ENCODE peak calls at places on chromosomes 5 and 9, in seven cellular contexts. H is uterus, M is lower lobe of right lung, A is keratinocyte, B is suprapubic skin, G is upper lobe of right lung, K is cardiac muscle cell. C is an unnamed sample.

GRCh38 chr5:32089146-32090000 is 84.7 kb downstream of the GOLPH3 start:
- DNase-seq in H (no peak), M (no peak), A (no peak), B (peak; percentile 65), G (peak; percentile 57), K (no peak), C (no peak)

GRCh38 chr5:76439929-76440328 is 36.8 kb downstream of the IQGAP2 start:
- DNase-seq in H (no peak), M (no peak), A (no peak), B (no peak), G (no peak), K (no peak), C (no peak)

GRCh38 chr9:76810377-76810957 is 46.2 kb downstream of the PCA3 start:
- DNase-seq in H (no peak), M (no peak), A (peak; percentile 23), B (no peak), G (no peak), K (peak; percentile 65), C (peak; percentile 63)

GRCh38 chr5:142984016-142984415 is 213.8 kb downstream of the ARHGAP26 start:
- DNase-seq in H (no peak), M (no peak), A (no peak), B (no peak), G (no peak), K (no peak), C (no peak)

GRCh38 chr5:142807378-142807911 is 37.3 kb downstream of the ARHGAP26 start:
- DNase-seq in H (no peak), M (no peak), A (no peak), B (no peak), G (no peak), K (no peak), C (no peak)

GRCh38 chr5:150469718-150470470 is 20.4 kb upstream of the RPS14 start:
- DNase-seq in H (no peak), M (no peak), A (no peak), B (no peak), G (no peak), K (no peak), C (no peak)

GRCh38 chr5:135509995-135510394 is 25.8 kb downstream of the NEUROG1 start:
- DNase-seq in H (no peak), M (no peak), A (no peak), B (no peak), G (no peak), K (no peak), C (no peak)

GRCh38 chr9:72476617-72477375 is 44.6 kb upstream of the TMC1 start:
- DNase-seq in H (no peak), M (no peak), A (peak; percentile 92), B (no peak), G (no peak), K (no peak), C (no peak)

GRCh38 chr5:59798862-59799667 is 94.5 kb downstream of the PDE4D start:
- DNase-seq in H (no peak), M (no peak), A (no peak), B (no peak), G (no peak), K (no peak), C (no peak)

GRCh38 chr5:65151632-65152031 is 330.1 kb downstream of the ADAMTS6 start:
- DNase-seq in H (no peak), M (no peak), A (no peak), B (no peak), G (no peak), K (no peak), C (no peak)

GRCh38 chr9:16179566-16179965 is 626.7 kb downstream of the CCDC171 start:
- DNase-seq in H (no peak), M (no peak), A (no peak), B (no peak), G (no peak), K (no peak), C (no peak)

GRCh38 chr9:121313458-121314152 is 45.6 kb downstream of the GSN start:
- DNase-seq in H (peak; percentile 12), M (peak; percentile 36), A (no peak), B (no peak), G (peak; percentile 50), K (no peak), C (no peak)

GRCh38 chr9:77897292-77897691 is 134.3 kb downstream of the GNAQ start:
- DNase-seq in H (peak; percentile 20), M (no peak), A (no peak), B (no peak), G (no peak), K (no peak), C (no peak)

GRCh38 chr5:106306313-106307028 is 1364.3 kb downstream of the EFNA5 start:
- DNase-seq in H (no peak), M (no peak), A (no peak), B (no peak), G (no peak), K (no peak), C (no peak)

GRCh38 chr5:106311230-106311629 is 1359.5 kb downstream of the EFNA5 start:
- DNase-seq in H (no peak), M (no peak), A (no peak), B (no peak), G (no peak), K (no peak), C (no peak)

GRCh38 chr5:106303911-106304310 is 1366.8 kb downstream of the EFNA5 start:
- DNase-seq in H (no peak), M (no peak), A (no peak), B (no peak), G (no peak), K (no peak), C (no peak)

GRCh38 chr5:106312360-106312759 is 1358.4 kb downstream of the EFNA5 start:
- DNase-seq in H (no peak), M (no peak), A (no peak), B (no peak), G (no peak), K (no peak), C (no peak)

DNA sequence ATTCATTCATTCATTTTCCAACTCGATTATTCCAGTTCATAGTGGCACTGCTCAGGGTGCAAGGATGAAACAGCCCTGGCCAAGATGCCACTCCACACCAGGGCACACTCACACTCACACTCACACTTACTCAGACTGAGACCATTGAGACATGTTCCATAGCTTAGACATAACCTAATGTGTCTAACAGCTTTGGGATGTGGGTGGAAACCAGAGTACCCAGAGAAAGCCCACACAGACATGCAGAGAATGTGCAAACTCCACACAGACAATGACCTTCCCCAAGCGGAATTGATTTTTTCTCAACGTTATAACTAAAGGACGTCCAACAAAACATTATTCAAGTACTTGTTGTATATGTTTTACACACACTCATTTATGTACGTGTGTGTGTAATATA is 1363.5 kb downstream of the EFNA5 start:
- DNase-seq in H (no peak), M (no peak), A (no peak), B (no peak), G (no peak), K (no peak), C (no peak)
- H3K4me3 ChIP-seq in H (no peak overlapping the region), M (no peak overlapping the region), A (no peak overlapping the region), B (no peak overlapping the region), G (no peak overlapping the region), K (no peak overlapping the region), C (no peak overlapping the region)

DNA sequence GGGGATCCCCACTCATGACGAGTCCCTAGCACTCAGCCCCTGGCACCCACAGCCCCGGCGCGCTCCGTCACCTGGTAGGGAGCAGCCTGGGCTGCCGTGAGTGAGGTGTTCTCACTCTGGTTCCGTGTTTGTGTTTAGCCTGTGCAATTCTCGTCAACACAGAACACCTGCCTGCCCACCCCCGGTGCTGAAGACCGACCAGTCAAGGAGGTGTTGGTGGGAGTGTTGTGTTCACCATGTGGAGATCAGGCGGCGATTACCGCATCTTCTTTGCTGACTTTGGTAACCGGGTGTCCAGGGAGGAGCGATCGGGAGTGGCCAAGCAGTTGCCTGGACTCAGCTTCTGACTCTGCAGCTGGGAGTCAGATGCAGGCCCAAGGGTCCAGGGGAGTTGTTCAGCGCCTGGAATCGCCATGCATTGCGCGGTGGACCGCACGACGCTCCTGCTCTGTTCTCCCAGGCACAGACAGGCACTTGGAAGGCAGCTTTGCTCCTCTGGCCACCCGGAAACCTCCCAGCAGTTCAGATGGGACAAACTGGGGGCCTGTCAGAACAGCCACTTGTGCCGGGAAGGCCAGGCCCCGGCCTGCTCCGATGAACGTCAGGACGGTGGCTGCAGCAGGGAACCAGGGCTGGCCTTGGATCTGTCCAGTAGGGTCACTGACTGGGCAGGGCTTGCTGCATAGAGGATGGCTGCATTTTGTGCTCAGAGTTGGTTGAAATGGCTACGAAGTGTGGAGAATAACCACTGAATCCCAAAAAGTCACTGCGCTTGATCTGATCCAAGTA is 28.2 kb downstream of the EXOC3 start:
- DNase-seq in H (no peak), M (no peak), A (no peak), B (peak; percentile 68), G (peak; percentile 67), K (no peak), C (no peak)
- TF ChIP-seq CTCF in H (no peak), M (no peak), A (no peak), B (no peak), G (no peak), K (no peak), C (no peak)

GRCh38 chr5:174558190-174558589 is 166.2 kb upstream of the MSX2 start:
- DNase-seq in H (no peak), M (no peak), A (no peak), B (no peak), G (no peak), K (no peak), C (no peak)

GRCh38 chr5:174556756-174557155 is 167.6 kb upstream of the MSX2 start:
- DNase-seq in H (no peak), M (no peak), A (no peak), B (peak; percentile 21), G (no peak), K (no peak), C (no peak)

GRCh38 chr5:174560861-174561260 is 163.5 kb upstream of the MSX2 start:
- DNase-seq in H (no peak), M (no peak), A (no peak), B (no peak), G (no peak), K (no peak), C (no peak)

GRCh38 chr5:174559566-174560090 is 164.8 kb upstream of the MSX2 start:
- DNase-seq in H (no peak), M (no peak), A (no peak), B (peak; percentile 26), G (no peak), K (no peak), C (no peak)

GRCh38 chr5:174559141-174559540 is 165.2 kb upstream of the MSX2 start:
- DNase-seq in H (no peak), M (no peak), A (peak; percentile 61), B (no peak), G (no peak), K (no peak), C (no peak)
- H3K27ac ChIP-seq in H (no peak overlapping the region), M (no peak overlapping the region), A (peak overlapping the region; percentile 62), B (no peak overlapping the region), G (no peak overlapping the region), K (no peak overlapping the region), C (no peak overlapping the region)

DNA sequence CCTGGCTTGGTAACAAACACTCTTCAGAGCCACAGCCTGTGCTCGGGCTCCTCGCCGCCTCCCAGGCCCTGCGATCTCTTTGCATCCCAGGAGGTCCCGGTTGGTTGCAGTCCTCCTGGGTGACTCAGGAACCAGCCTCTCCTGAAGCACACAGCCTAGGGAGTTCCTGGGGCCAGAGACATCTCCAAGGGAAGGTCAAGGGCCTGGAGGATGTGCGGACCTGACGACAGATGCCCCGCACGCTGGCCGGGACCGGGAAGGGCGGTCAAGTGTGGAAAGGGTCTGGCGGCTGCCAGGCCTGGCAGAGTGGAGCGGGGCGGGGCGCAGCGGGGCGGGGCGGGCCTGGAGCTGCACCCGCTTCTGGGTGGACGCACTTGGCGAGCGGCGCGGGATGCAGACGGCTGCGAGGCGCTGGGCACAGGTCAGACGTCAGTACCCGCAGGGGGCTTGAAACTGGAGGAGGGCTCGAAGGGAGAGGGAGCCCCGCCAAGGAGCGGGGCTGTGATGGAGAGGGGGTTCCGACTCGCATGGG is 45.0 kb upstream of the PRSS3 start:
- DNase-seq in H (no peak), M (no peak), A (no peak), B (no peak), G (no peak), K (peak; percentile 7), C (no peak)
- H3K4me3 ChIP-seq in H (peak overlapping the region; percentile 6), M (no peak overlapping the region), A (peak overlapping the region; percentile 75), B (peak overlapping the region; percentile 46), G (no peak overlapping the region), K (peak overlapping the region; percentile 7), C (peak overlapping the region; percentile 58)